ENCODE peak calls at places on chromosomes 11 and 22, in four cellular contexts. One of them, this sample, is unnamed.
A peak's percentile ranks its signal among the peaks of the same experiment; 100 is the strongest.

GRCh38 chr11:110032257-110032656 is 60.9 kb upstream of the ZC3H12C start:
- DNase-seq in GM12878: no peak
- DNase-seq in IMR-90: no peak
- DNase-seq in K562: no peak
- DNase-seq in this sample: no peak

GRCh38 chr11:66853242-66854229 is 3.3 kb upstream of the LRFN4 start:
- DNase-seq in IMR-90: no peak
- DNase-seq in GM12878: no peak
- DNase-seq in K562: no peak
- DNase-seq in this sample: no peak

GRCh38 chr22:32204856-32205722 is at the start of gene RFPL2:
- DNase-seq in K562: no peak
- DNase-seq in IMR-90: peak; percentile 1
- DNase-seq in GM12878: no peak
- DNase-seq in this sample: peak; percentile 75

GRCh38 chr11:44860967-44861828 is 89.5 kb downstream of the TP53I11 start:
- DNase-seq in K562: peak; percentile 32
- DNase-seq in GM12878: no peak
- DNase-seq in IMR-90: no peak
- DNase-seq in this sample: no peak

GRCh38 chr22:28279888-28280287 is 360.8 kb upstream of the PITPNB start:
- DNase-seq in GM12878: no peak
- DNase-seq in K562: no peak
- DNase-seq in IMR-90: peak; percentile 72
- DNase-seq in this sample: no peak

GRCh38 chr11:119472186-119472855 is 49.3 kb upstream of the THY1 start:
- DNase-seq in K562: no peak
- DNase-seq in GM12878: no peak
- DNase-seq in IMR-90: peak; percentile 29
- DNase-seq in this sample: no peak

GRCh38 chr22:36368359-36368983 is 19.3 kb downstream of the MYH9 start:
- DNase-seq in IMR-90: peak; percentile 78
- DNase-seq in GM12878: no peak
- DNase-seq in K562: peak; percentile 90
- DNase-seq in this sample: peak; percentile 57

GRCh38 chr11:95089620-95090542 is at the start of gene ENDOD1:
- DNase-seq in IMR-90: peak; percentile 74
- DNase-seq in GM12878: no peak
- DNase-seq in K562: peak; percentile 89
- DNase-seq in this sample: peak; percentile 45

GRCh38 chr11:20604295-20604803 is 4.9 kb downstream of the SLC6A5 start:
- DNase-seq in IMR-90: no peak
- DNase-seq in K562: no peak
- DNase-seq in GM12878: no peak
- DNase-seq in this sample: no peak

GRCh38 chr22:34986461-34986977 is 79.4 kb upstream of the ISX start:
- DNase-seq in IMR-90: no peak
- DNase-seq in K562: no peak
- DNase-seq in GM12878: no peak
- DNase-seq in this sample: no peak

GRCh38 chr11:114173836-114174235 is 114.3 kb downstream of the ZBTB16 start:
- DNase-seq in IMR-90: no peak
- DNase-seq in K562: no peak
- DNase-seq in GM12878: no peak
- DNase-seq in this sample: no peak

GRCh38 chr11:77046060-77046501 is 11.9 kb downstream of the B3GNT6 start:
- DNase-seq in GM12878: no peak
- DNase-seq in IMR-90: no peak
- DNase-seq in K562: peak; percentile 88
- DNase-seq in this sample: peak; percentile 87

GRCh38 chr11:128400382-128401203 is 186.8 kb downstream of the ETS1 start:
- DNase-seq in K562: no peak
- DNase-seq in GM12878: no peak
- DNase-seq in IMR-90: peak; percentile 89
- DNase-seq in this sample: no peak

GRCh38 chr11:44627911-44628729 is 62.7 kb downstream of the CD82 start:
- DNase-seq in K562: no peak
- DNase-seq in IMR-90: peak; percentile 49
- DNase-seq in GM12878: no peak
- DNase-seq in this sample: no peak

GRCh38 chr22:47433627-47434026 is 671.2 kb downstream of the TBC1D22A start:
- DNase-seq in IMR-90: no peak
- DNase-seq in K562: no peak
- DNase-seq in GM12878: no peak
- DNase-seq in this sample: no peak

GRCh38 chr11:7904910-7905309 is 26.2 kb downstream of the OR10A6 start:
- DNase-seq in K562: no peak
- DNase-seq in IMR-90: peak; percentile 69
- DNase-seq in GM12878: no peak
- DNase-seq in this sample: no peak

GRCh38 chr11:79244175-79244804 is 196.5 kb downstream of the TENM4 start:
- DNase-seq in GM12878: no peak
- DNase-seq in K562: no peak
- DNase-seq in IMR-90: peak; percentile 97
- DNase-seq in this sample: peak; percentile 71

GRCh38 chr22:50049299-50050195 is 8.6 kb downstream of the TTLL8 start:
- DNase-seq in IMR-90: no peak
- DNase-seq in K562: no peak
- DNase-seq in GM12878: no peak
- DNase-seq in this sample: no peak

GRCh38 chr22:45742866-45743450 is 71.3 kb downstream of the ATXN10 start:
- DNase-seq in K562: no peak
- DNase-seq in IMR-90: peak; percentile 65
- DNase-seq in GM12878: no peak
- DNase-seq in this sample: no peak

GRCh38 chr11:77113382-77114088 is 10.9 kb downstream of the OMP start:
- DNase-seq in GM12878: no peak
- DNase-seq in K562: peak; percentile 70
- DNase-seq in IMR-90: peak; percentile 38
- DNase-seq in this sample: peak; percentile 82

GRCh38 chr22:49638788-49639187 is 188.9 kb downstream of the BRD1 start:
- DNase-seq in GM12878: no peak
- DNase-seq in K562: no peak
- DNase-seq in IMR-90: no peak
- DNase-seq in this sample: no peak

GRCh38 chr11:103584021-103584420 is 452.4 kb upstream of the DDI1 start:
- DNase-seq in GM12878: no peak
- DNase-seq in IMR-90: no peak
- DNase-seq in K562: no peak
- DNase-seq in this sample: no peak

GRCh38 chr11:65315204-65315865 is 669 bp downstream of the CDC42EP2 start:
- DNase-seq in IMR-90: peak; percentile 68
- DNase-seq in K562: peak; percentile 83
- DNase-seq in GM12878: no peak
- DNase-seq in this sample: peak; percentile 78

GRCh38 chr11:11691296-11692141 is 69.7 kb upstream of the GALNT18 start:
- DNase-seq in K562: no peak
- DNase-seq in IMR-90: no peak
- DNase-seq in GM12878: no peak
- DNase-seq in this sample: no peak

GRCh38 chr22:41226728-41227655 is 13.7 kb downstream of the CHADL start:
- DNase-seq in K562: no peak
- DNase-seq in GM12878: no peak
- DNase-seq in IMR-90: no peak
- DNase-seq in this sample: no peak

GRCh38 chr11:130611791-130612251 is 163.4 kb downstream of the ADAMTS15 start:
- DNase-seq in IMR-90: peak; percentile 88
- DNase-seq in GM12878: no peak
- DNase-seq in K562: no peak
- DNase-seq in this sample: peak; percentile 74

GRCh38 chr11:34242037-34242625 is 115.7 kb downstream of the ABTB2 start:
- DNase-seq in K562: peak; percentile 90
- DNase-seq in GM12878: no peak
- DNase-seq in IMR-90: peak; percentile 42
- DNase-seq in this sample: peak; percentile 65

GRCh38 chr11:118619444-118620205 is 12.2 kb downstream of the PHLDB1 start:
- DNase-seq in K562: no peak
- DNase-seq in IMR-90: peak; percentile 98
- DNase-seq in GM12878: no peak
- DNase-seq in this sample: no peak

GRCh38 chr11:104328514-104328912 is 164.6 kb upstream of the PDGFD start:
- DNase-seq in K562: no peak
- DNase-seq in IMR-90: no peak
- DNase-seq in GM12878: no peak
- DNase-seq in this sample: no peak

GRCh38 chr22:46596032-46596441 is 24.1 kb upstream of the GRAMD4 start:
- DNase-seq in K562: no peak
- DNase-seq in GM12878: no peak
- DNase-seq in IMR-90: no peak
- DNase-seq in this sample: no peak

GRCh38 chr11:17605736-17606135 is 58.7 kb downstream of the OTOG start:
- DNase-seq in IMR-90: no peak
- DNase-seq in K562: no peak
- DNase-seq in GM12878: no peak
- DNase-seq in this sample: no peak

GRCh38 chr11:58192229-58192628 is 3.4 kb downstream of the OR9Q2 start:
- DNase-seq in K562: no peak
- DNase-seq in GM12878: no peak
- DNase-seq in IMR-90: no peak
- DNase-seq in this sample: no peak

GRCh38 chr22:38017272-38017920 is 33.0 kb upstream of the SOX10 start:
- DNase-seq in GM12878: no peak
- DNase-seq in IMR-90: peak; percentile 52
- DNase-seq in K562: no peak
- DNase-seq in this sample: no peak

GRCh38 chr22:25903294-25903693 is 161.3 kb downstream of the MYO18B start:
- DNase-seq in GM12878: no peak
- DNase-seq in K562: peak; percentile 42
- DNase-seq in IMR-90: no peak
- DNase-seq in this sample: peak; percentile 12

GRCh38 chr11:12411806-12412727 is 34.7 kb downstream of the PARVA start:
- DNase-seq in GM12878: no peak
- DNase-seq in IMR-90: peak; percentile 95
- DNase-seq in K562: peak; percentile 77
- DNase-seq in this sample: peak; percentile 84

GRCh38 chr11:252666-253065 is 15.9 kb downstream of the PSMD13 start:
- DNase-seq in GM12878: no peak
- DNase-seq in IMR-90: no peak
- DNase-seq in K562: no peak
- DNase-seq in this sample: no peak

GRCh38 chr11:14612624-14613023 is 31.0 kb upstream of the PDE3B start:
- DNase-seq in GM12878: no peak
- DNase-seq in IMR-90: no peak
- DNase-seq in K562: no peak
- DNase-seq in this sample: no peak

GRCh38 chr22:30206964-30207363 is 39.6 kb downstream of the LIF start:
- DNase-seq in K562: no peak
- DNase-seq in GM12878: no peak
- DNase-seq in IMR-90: peak; percentile 99
- DNase-seq in this sample: peak; percentile 97

GRCh38 chr11:32752001-32752400 is 42.5 kb downstream of the CCDC73 start:
- DNase-seq in GM12878: no peak
- DNase-seq in IMR-90: no peak
- DNase-seq in K562: no peak
- DNase-seq in this sample: no peak

GRCh38 chr11:18324381-18324780 is 2.0 kb downstream of the GTF2H1 start:
- DNase-seq in K562: no peak
- DNase-seq in GM12878: no peak
- DNase-seq in IMR-90: no peak
- DNase-seq in this sample: no peak

GRCh38 chr11:46948378-46949131 is 12.0 kb downstream of the CSTPP1 start:
- DNase-seq in IMR-90: peak; percentile 91
- DNase-seq in GM12878: no peak
- DNase-seq in K562: no peak
- DNase-seq in this sample: peak; percentile 57
- TF ChIP-seq ELK1 in IMR-90: no peak
- TF ChIP-seq ELK1 in GM12878: no peak
- TF ChIP-seq ELK1 in K562: no peak
- TF ChIP-seq ELK1 in this sample: no peak

GRCh38 chr11:59818572-59818971 is 8.0 kb upstream of the MRPL16 start:
- DNase-seq in K562: no peak
- DNase-seq in GM12878: no peak
- DNase-seq in IMR-90: no peak
- DNase-seq in this sample: no peak
- H3K4me1 ChIP-seq in K562: no peaks in the 10 kb centered on the region
- H3K4me1 ChIP-seq in GM12878: peaks cover 5% of the 10 kb centered on the region
- H3K4me1 ChIP-seq in IMR-90: no peaks in the 10 kb centered on the region
- H3K4me1 ChIP-seq in this sample: no peaks in the 10 kb centered on the region

GRCh38 chr11:83574516-83574915 is 288.3 kb upstream of the CCDC90B start:
- DNase-seq in K562: no peak
- DNase-seq in GM12878: no peak
- DNase-seq in IMR-90: peak; percentile 58
- DNase-seq in this sample: no peak
- TF ChIP-seq ELK1 in K562: no peak
- TF ChIP-seq ELK1 in GM12878: no peak
- TF ChIP-seq ELK1 in IMR-90: no peak
- TF ChIP-seq ELK1 in this sample: no peak

GRCh38 chr11:36012979-36013378 is 69.1 kb downstream of the LDLRAD3 start:
- DNase-seq in K562: no peak
- DNase-seq in IMR-90: peak; percentile 49
- DNase-seq in GM12878: no peak
- DNase-seq in this sample: no peak
- H3K4me1 ChIP-seq in K562: no peaks in the 10 kb centered on the region
- H3K4me1 ChIP-seq in IMR-90: peaks cover 14% of the 10 kb centered on the region
- H3K4me1 ChIP-seq in GM12878: no peaks in the 10 kb centered on the region
- H3K4me1 ChIP-seq in this sample: peaks cover 40% of the 10 kb centered on the region

GRCh38 chr11:2213384-2213842 is 41.8 kb upstream of the TH start:
- DNase-seq in GM12878: no peak
- DNase-seq in K562: peak; percentile 15
- DNase-seq in IMR-90: no peak
- DNase-seq in this sample: no peak
- TF ChIP-seq ELK1 in GM12878: no peak
- TF ChIP-seq ELK1 in K562: no peak
- TF ChIP-seq ELK1 in IMR-90: no peak
- TF ChIP-seq ELK1 in this sample: no peak

GRCh38 chr11:86484164-86484794 is 109.6 kb downstream of the CCDC81 start:
- DNase-seq in GM12878: no peak
- DNase-seq in K562: peak; percentile 66
- DNase-seq in IMR-90: peak; percentile 100
- DNase-seq in this sample: peak; percentile 97
- H3K4me1 ChIP-seq in GM12878: no peaks in the 10 kb centered on the region
- H3K4me1 ChIP-seq in K562: no peaks in the 10 kb centered on the region
- H3K4me1 ChIP-seq in IMR-90: peaks cover 15% of the 10 kb centered on the region
- H3K4me1 ChIP-seq in this sample: peaks cover 60% of the 10 kb centered on the region

DNA sequence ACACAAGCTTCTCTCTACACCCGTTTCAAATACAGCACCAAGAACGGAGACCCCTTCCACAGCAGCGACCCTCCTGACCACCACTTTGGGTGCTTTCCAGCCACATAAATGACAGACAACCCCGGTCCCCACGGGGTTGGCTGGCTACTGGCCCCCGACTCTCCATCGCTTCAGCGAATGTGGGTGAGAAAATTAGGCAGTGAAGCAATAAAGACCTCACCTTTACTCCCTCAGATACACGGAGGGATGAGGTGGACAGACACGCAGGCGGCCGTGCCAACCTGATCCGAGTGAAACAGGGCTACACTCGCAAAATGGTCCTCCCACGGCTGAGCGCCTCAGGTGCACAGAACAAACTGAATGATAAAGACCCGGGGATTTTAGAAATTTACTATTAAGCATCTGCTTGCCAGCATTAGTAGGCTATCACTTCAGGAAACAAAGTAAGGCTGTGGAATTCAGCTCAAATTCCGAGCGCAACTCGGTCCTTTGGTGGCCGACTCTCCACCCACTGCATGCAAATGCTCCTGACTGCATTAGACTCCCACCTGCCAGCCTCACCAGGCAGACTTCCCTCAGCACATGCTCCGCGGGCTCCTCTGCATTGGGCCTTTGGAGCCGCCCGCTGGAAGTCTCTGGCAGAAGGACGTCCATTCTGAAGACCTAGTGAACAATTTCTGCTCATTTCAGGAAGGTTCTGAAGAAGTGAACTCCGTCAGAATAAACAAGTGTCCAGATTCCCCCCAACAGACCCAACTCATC is 12.8 kb upstream of the EFCAB6 start:
- DNase-seq in IMR-90: no peak
- DNase-seq in K562: no peak
- DNase-seq in GM12878: no peak
- DNase-seq in this sample: no peak
- TF ChIP-seq ELK1 in IMR-90: no peak
- TF ChIP-seq ELK1 in K562: no peak
- TF ChIP-seq ELK1 in GM12878: no peak
- TF ChIP-seq ELK1 in this sample: no peak

This sample was measured in A549.